ENCODE peak calls at places on chromosome 10, in eight cellular contexts. G is PC-3, U is GM23248, F is MM.1S, Z is OCI-LY7, X is GM23338, N is neural progenitor cell, Q is SK-N-SH. D is an unnamed sample.
A peak's percentile ranks its signal among the peaks of the same experiment; 100 is the strongest.

GRCh38 chr10:15253951-15254807 is 85.7 kb upstream of the NMT2 start:
- DNase-seq in G (no peak), Q (no peak), X (no peak), U (no peak), F (peak; percentile 48), Z (no peak), N (no peak), D (no peak)

GRCh38 chr10:71811351-71811750 is 38.0 kb upstream of the VSIR start:
- DNase-seq in Q (no peak), F (no peak), Z (no peak), G (no peak), X (no peak), N (no peak), U (no peak), D (no peak)

GRCh38 chr10:31186225-31187010 is 132.6 kb upstream of the ZEB1 start:
- DNase-seq in X (peak; percentile 77), G (no peak), N (peak; percentile 36), U (peak; percentile 4), F (no peak), Z (no peak), Q (no peak), D (no peak)

GRCh38 chr10:98833550-98833949 is 386.8 kb upstream of the HPS1 start:
- DNase-seq in F (no peak), Q (no peak), G (no peak), N (no peak), Z (no peak), U (no peak), X (peak; percentile 16), D (no peak)

GRCh38 chr10:43557214-43557613 is 17.2 kb downstream of the ZNF239 start:
- DNase-seq in Z (no peak), Q (no peak), X (no peak), U (no peak), G (no peak), F (no peak), N (no peak), D (no peak)

GRCh38 chr10:31099664-31100063 is 68.0 kb upstream of the ZNF438 start:
- DNase-seq in F (no peak), U (no peak), N (no peak), X (no peak), Q (no peak), Z (no peak), G (peak; percentile 94), D (peak; percentile 81)

GRCh38 chr10:69014171-69014570 is 25.6 kb downstream of the KIFBP start:
- DNase-seq in G (no peak), Z (no peak), F (no peak), X (no peak), U (peak; percentile 39), N (no peak), Q (no peak), D (no peak)

GRCh38 chr10:33291053-33291592 is 43.3 kb downstream of the NRP1 start:
- DNase-seq in U (peak; percentile 91), F (no peak), Q (no peak), G (peak; percentile 100), X (no peak), N (no peak), Z (no peak), D (no peak)

GRCh38 chr10:104767745-104768144 is 126.7 kb downstream of the SORCS3 start:
- DNase-seq in Q (no peak), F (no peak), U (no peak), Z (no peak), G (no peak), X (no peak), N (no peak), D (no peak)

GRCh38 chr10:30182191-30183075 is 123.0 kb upstream of the JCAD start:
- DNase-seq in Q (peak; percentile 38), F (no peak), X (no peak), U (peak; percentile 95), Z (no peak), G (peak; percentile 88), N (no peak), D (peak; percentile 81)

GRCh38 chr10:80718024-80718423 is 180.3 kb downstream of the SH2D4B start:
- DNase-seq in N (no peak), G (no peak), Z (no peak), Q (no peak), X (no peak), U (no peak), F (no peak), D (no peak)

GRCh38 chr10:62734781-62735463 is 69.6 kb upstream of the ADO start:
- DNase-seq in G (peak; percentile 100), U (no peak), Q (no peak), N (no peak), F (no peak), X (no peak), Z (no peak), D (no peak)

DNA sequence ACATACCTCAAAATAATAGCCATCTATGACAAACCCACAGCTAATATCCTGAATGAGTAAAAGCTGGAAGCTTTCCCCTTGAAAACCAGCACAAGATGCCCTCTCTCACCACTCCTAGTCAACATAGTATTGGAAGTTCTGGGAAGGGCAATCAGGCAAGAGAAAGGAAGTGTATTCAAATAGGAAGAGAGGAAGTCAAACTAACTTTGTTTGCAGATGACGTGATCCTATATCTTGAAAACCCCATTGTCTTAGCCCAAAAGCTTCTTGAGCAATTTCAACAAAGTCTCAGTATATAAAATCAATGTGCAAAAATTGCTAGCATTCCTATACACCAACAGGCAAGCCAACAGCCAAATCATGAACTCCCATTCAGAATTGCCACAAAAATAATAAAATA is 131.3 kb downstream of the FANK1 start:
- DNase-seq in X (no peak), F (no peak), G (peak; percentile 13), N (no peak), Z (no peak), U (no peak), Q (no peak), D (no peak)
- H3K4me1 ChIP-seq in X (no peaks in the 10 kb centered on the region), F (no peaks in the 10 kb centered on the region), G (no peaks in the 10 kb centered on the region), N (no peaks in the 10 kb centered on the region), Z (no peaks in the 10 kb centered on the region), U (peaks cover under 1% of the 10 kb centered on the region), Q (no peaks in the 10 kb centered on the region), D (no peaks in the 10 kb centered on the region)

DNA sequence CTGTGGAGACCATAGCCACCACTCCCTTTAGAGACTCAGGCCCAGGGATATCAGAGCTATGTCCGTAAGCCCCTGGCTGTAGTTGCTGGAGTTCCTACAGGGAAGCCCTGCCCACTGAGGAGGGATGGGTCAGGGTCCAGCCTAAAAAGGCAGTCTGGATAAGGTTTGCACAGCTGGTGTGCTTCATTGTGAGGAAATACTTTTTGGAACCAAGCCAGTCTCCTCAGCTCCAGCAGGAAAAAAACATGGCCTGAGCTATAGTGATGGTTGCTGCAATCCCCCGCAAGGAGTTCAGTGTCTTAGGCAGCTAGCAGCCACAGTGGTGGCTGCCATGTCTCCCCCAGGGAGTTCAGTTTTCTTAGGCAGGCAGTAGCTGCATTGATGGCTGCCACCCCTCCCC is 52.6 kb upstream of the CYP2C8 start:
- DNase-seq in F (no peak), Q (no peak), Z (no peak), U (peak; percentile 8), X (no peak), G (no peak), N (no peak), D (peak; percentile 25)
- TF ChIP-seq EZH2phosphoT487 in F (no peak), Q (no peak), Z (no peak), U (no peak), X (no peak), G (no peak), N (no peak), D (no peak)

GRCh38 chr10:600234-600633 is 89.2 kb downstream of the DIP2C start:
- DNase-seq in N (no peak), G (no peak), F (no peak), X (no peak), Q (no peak), Z (no peak), U (peak; percentile 44), D (no peak)

GRCh38 chr10:600876-601275 is 88.6 kb downstream of the DIP2C start:
- DNase-seq in F (no peak), G (no peak), Q (no peak), Z (no peak), X (no peak), N (no peak), U (no peak), D (no peak)

GRCh38 chr10:602391-603005 is 87.0 kb downstream of the DIP2C start:
- DNase-seq in U (no peak), F (no peak), G (no peak), N (no peak), Z (no peak), X (no peak), Q (no peak), D (no peak)

GRCh38 chr10:599767-600166 is 89.7 kb downstream of the DIP2C start:
- DNase-seq in N (no peak), F (no peak), G (no peak), X (no peak), Z (no peak), Q (no peak), U (no peak), D (no peak)

DNA sequence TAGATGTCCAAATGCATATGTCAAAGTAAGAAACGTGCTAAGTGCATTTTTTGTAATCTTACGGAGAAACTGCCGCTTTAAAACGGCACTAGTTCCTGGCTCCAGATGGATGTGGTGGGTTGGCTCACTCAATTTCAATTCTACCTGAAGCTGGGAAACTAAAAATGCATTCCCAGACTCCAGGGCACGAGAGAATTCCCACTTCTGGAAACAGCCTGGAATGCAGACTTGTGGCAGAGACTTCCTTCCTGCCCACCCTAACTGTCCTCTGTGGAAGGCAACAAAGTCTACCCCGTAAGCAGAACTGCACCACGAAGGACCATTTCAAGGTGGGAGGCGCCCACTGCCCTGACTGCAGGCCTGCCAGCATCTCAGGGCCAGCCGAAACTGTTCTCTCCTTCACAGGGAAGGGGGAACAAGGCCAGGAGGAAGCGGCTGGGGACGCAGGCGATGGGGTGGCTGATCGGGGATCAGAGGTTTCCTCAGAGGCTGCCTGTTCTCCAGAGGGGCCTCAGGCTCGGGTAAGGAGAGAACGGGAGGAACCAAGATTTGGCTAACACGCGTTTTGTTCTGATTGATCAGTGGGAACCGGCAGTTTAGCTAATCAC is 88.0 kb downstream of the DIP2C start:
- DNase-seq in Z (no peak), Q (no peak), U (no peak), G (no peak), X (no peak), N (no peak), F (no peak), D (no peak)
- H3K4me1 ChIP-seq in Z (no peaks in the 10 kb centered on the region), Q (peaks cover 39% of the 10 kb centered on the region), U (peaks cover 43% of the 10 kb centered on the region), G (no peaks in the 10 kb centered on the region), X (no peaks in the 10 kb centered on the region), N (peaks cover 34% of the 10 kb centered on the region), F (no peaks in the 10 kb centered on the region), D (no peaks in the 10 kb centered on the region)

GRCh38 chr10:102409604-102410426 is 8.8 kb downstream of the PSD start:
- DNase-seq in Z (no peak), F (no peak), Q (peak; percentile 28), G (no peak), U (peak; percentile 40), X (peak; percentile 64), N (no peak), D (no peak)

GRCh38 chr10:102412293-102412692 is 6.3 kb downstream of the PSD start:
- DNase-seq in Q (no peak), Z (no peak), X (no peak), F (no peak), N (no peak), U (no peak), G (no peak), D (no peak)

GRCh38 chr10:102408728-102409603 is 9.6 kb downstream of the PSD start:
- DNase-seq in N (peak; percentile 79), F (no peak), X (peak; percentile 64), Q (peak; percentile 91), G (no peak), U (peak; percentile 73), Z (no peak), D (peak; percentile 84)

GRCh38 chr10:102411341-102412255 is 7.0 kb downstream of the PSD start:
- DNase-seq in G (no peak), U (no peak), X (no peak), Z (no peak), N (no peak), Q (no peak), F (no peak), D (no peak)

GRCh38 chr10:102410427-102411073 is 8.0 kb downstream of the PSD start:
- DNase-seq in N (peak; percentile 60), Z (no peak), Q (peak; percentile 27), U (peak; percentile 31), X (peak; percentile 80), G (no peak), F (no peak), D (peak; percentile 73)
- TF ChIP-seq EZH2phosphoT487 in N (peak; percentile 64), Z (no peak), Q (no peak), U (peak; percentile 5), X (no peak), G (no peak), F (no peak), D (no peak)

D was measured in hepatocyte.